ENCODE peak calls at places on chromosomes 12 and 14, in seven cellular contexts. Y is esophagus squamous epithelium, C is transverse colon, W is ovary, Q is suprapubic skin, N is IMR-90, U is H1. M is an unnamed sample.
A peak's percentile ranks its signal among the peaks of the same experiment; 100 is the strongest.

GRCh38 chr14:102084931-102085330 is 1.9 kb downstream of the HSP90AA1 start:
- DNase-seq in Y (no peak), C (no peak), W (no peak), Q (no peak), N (no peak), U (no peak), M (no peak)

GRCh38 chr12:59164991-59165718 is 244.9 kb upstream of the LRIG3 start:
- DNase-seq in Y (no peak), C (no peak), W (no peak), Q (no peak), N (peak; percentile 64), U (no peak), M (peak; percentile 54)

GRCh38 chr12:8822298-8822697 is at the start of gene A2ML1:
- DNase-seq in Y (no peak), C (no peak), W (no peak), Q (no peak), N (no peak), U (no peak), M (no peak)

GRCh38 chr12:111444314-111444705 is 38.6 kb downstream of the SH2B3 start:
- DNase-seq in Y (no peak), C (peak; percentile 12), W (no peak), Q (no peak), N (no peak), U (no peak), M (no peak)

GRCh38 chr14:99579077-99579836 is 24.8 kb downstream of the CCDC85C start:
- DNase-seq in Y (no peak), C (peak; percentile 86), W (no peak), Q (no peak), N (no peak), U (no peak), M (peak; percentile 88)

GRCh38 chr12:95966287-95966870 is 23.2 kb downstream of the AMDHD1 start:
- DNase-seq in Y (no peak), C (no peak), W (no peak), Q (no peak), N (no peak), U (no peak), M (no peak)

GRCh38 chr14:61575751-61576150 is 119.6 kb upstream of the HIF1A start:
- DNase-seq in Y (no peak), C (no peak), W (no peak), Q (no peak), N (no peak), U (no peak), M (no peak)

GRCh38 chr12:22481557-22482104 is 62.7 kb downstream of the C2CD5 start:
- DNase-seq in Y (no peak), C (peak; percentile 12), W (no peak), Q (no peak), N (no peak), U (no peak), M (no peak)

GRCh38 chr12:102322254-102322653 is 124.6 kb upstream of the PMCH start:
- DNase-seq in Y (no peak), C (no peak), W (no peak), Q (no peak), N (no peak), U (no peak), M (no peak)

GRCh38 chr12:82880442-82880901 is 193.8 kb downstream of the TMTC2 start:
- DNase-seq in Y (no peak), C (no peak), W (no peak), Q (no peak), N (peak; percentile 4), U (no peak), M (no peak)

GRCh38 chr14:100567009-100567876 is 20.0 kb downstream of the BEGAIN start:
- DNase-seq in Y (no peak), C (no peak), W (peak; percentile 48), Q (no peak), N (no peak), U (no peak), M (no peak)

GRCh38 chr14:58549358-58549757 is 88.4 kb upstream of the DACT1 start:
- DNase-seq in Y (no peak), C (no peak), W (no peak), Q (no peak), N (peak; percentile 7), U (no peak), M (no peak)

GRCh38 chr12:49984476-49984890 is 11.7 kb downstream of the AQP6 start:
- DNase-seq in Y (no peak), C (no peak), W (no peak), Q (no peak), N (no peak), U (no peak), M (no peak)

GRCh38 chr12:90854136-90854689 is 100.8 kb downstream of the CCER1 start:
- DNase-seq in Y (no peak), C (no peak), W (no peak), Q (no peak), N (peak; percentile 63), U (peak; percentile 1), M (no peak)

GRCh38 chr14:100590726-100591452 is 3.7 kb upstream of the BEGAIN start:
- DNase-seq in Y (no peak), C (peak; percentile 3), W (no peak), Q (peak; percentile 39), N (no peak), U (no peak), M (no peak)

GRCh38 chr14:71711619-71712018 is 220.6 kb upstream of the RGS6 start:
- DNase-seq in Y (no peak), C (no peak), W (no peak), Q (no peak), N (peak; percentile 94), U (no peak), M (no peak)

GRCh38 chr12:16346931-16347330 is 514 bp upstream of the MGST1 start:
- DNase-seq in Y (no peak), C (peak; percentile 23), W (no peak), Q (no peak), N (no peak), U (no peak), M (no peak)

GRCh38 chr12:37547611-37548010 is 769.0 kb upstream of the ALG10B start:
- DNase-seq in Y (no peak), C (no peak), W (no peak), Q (no peak), N (no peak), U (no peak), M (no peak)

GRCh38 chr12:131783915-131784541 is 44.2 kb upstream of the MMP17 start:
- DNase-seq in Y (no peak), C (no peak), W (no peak), Q (no peak), N (peak; percentile 86), U (no peak), M (no peak)

GRCh38 chr12:132827763-132828703 is 636 bp downstream of the GOLGA3 start:
- DNase-seq in Y (no peak), C (peak; percentile 77), W (peak; percentile 13), Q (peak; percentile 72), N (peak; percentile 84), U (no peak), M (peak; percentile 55)

GRCh38 chr14:99425272-99425681 is 55.4 kb downstream of the SETD3 start:
- DNase-seq in Y (no peak), C (no peak), W (no peak), Q (peak; percentile 69), N (no peak), U (no peak), M (peak; percentile 30)

GRCh38 chr12:80186727-80187217 is 87.4 kb downstream of the OTOGL start:
- DNase-seq in Y (peak; percentile 0), C (peak; percentile 37), W (peak; percentile 62), Q (peak; percentile 62), N (peak; percentile 97), U (no peak), M (peak; percentile 63)

GRCh38 chr12:53498235-53498630 is 1.0 kb downstream of the MAP3K12 start:
- DNase-seq in Y (no peak), C (no peak), W (no peak), Q (no peak), N (no peak), U (no peak), M (no peak)
- H3K27ac ChIP-seq in Y (no peak overlapping the region), C (peak overlapping the region; percentile 99), W (no peak overlapping the region), Q (peak overlapping the region; percentile 99), N (peak overlapping the region; percentile 92), U (peak overlapping the region; percentile 68), M (no peak overlapping the region)

DNA sequence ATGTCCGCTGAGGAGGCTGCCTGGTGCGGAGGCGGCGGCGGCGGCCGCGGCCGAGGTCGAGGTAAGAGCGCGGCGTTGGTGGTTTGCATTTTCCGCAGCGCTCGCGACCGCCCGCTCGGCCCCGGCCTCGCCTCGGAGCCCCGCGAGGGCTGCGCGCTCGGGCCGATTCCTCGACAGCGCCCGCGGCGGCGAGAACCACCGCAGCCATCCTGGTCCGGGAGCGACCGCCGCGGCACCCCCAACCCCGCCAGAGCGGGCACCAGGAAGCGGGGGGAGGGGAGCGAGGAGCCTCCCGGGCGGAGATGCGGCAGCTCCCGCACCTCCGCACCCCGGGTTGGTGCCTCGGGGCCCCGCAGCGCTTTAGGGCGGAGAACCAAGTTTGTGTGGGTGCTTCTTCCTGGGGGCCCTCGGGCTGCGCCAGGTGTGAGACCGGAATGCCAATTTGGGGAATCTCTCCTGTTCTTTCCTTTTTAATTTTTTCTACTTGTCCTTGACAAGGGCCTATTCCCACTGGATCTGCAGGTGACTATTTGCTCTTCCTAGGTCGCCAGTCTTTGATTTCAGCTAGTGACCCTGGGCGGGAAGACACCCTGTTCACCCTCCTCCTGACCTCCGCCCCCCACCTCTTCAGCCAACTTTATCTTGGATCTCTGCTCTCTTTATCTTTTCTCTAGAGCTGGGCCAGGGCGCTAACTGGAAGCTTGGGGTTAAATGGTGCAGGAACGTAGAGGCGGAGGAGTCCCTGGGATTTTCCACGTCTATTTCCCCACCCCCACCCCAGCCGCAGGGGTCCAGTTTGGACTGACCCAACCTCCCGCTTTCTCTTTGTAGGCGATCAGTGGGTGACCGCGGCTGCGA is at the start of gene SOCS2:
- DNase-seq in Y (no peak), C (peak; percentile 58), W (peak; percentile 33), Q (no peak), N (peak; percentile 21), U (no peak), M (no peak)
- TF ChIP-seq POLR2A in Y (no peak), C (no peak), W (no peak), Q (no peak), N (no peak), U (no peak), M (no peak)

GRCh38 chr14:98218213-98218612 is 1053.8 kb downstream of the BCL11B start:
- DNase-seq in Y (no peak), C (no peak), W (no peak), Q (no peak), N (no peak), U (no peak), M (no peak)
- H3K4me1 ChIP-seq in Y (no peaks in the 10 kb centered on the region), C (no peaks in the 10 kb centered on the region), W (no peaks in the 10 kb centered on the region), Q (no peaks in the 10 kb centered on the region), N (no peaks in the 10 kb centered on the region), U (no peaks in the 10 kb centered on the region), M (no peaks in the 10 kb centered on the region)

DNA sequence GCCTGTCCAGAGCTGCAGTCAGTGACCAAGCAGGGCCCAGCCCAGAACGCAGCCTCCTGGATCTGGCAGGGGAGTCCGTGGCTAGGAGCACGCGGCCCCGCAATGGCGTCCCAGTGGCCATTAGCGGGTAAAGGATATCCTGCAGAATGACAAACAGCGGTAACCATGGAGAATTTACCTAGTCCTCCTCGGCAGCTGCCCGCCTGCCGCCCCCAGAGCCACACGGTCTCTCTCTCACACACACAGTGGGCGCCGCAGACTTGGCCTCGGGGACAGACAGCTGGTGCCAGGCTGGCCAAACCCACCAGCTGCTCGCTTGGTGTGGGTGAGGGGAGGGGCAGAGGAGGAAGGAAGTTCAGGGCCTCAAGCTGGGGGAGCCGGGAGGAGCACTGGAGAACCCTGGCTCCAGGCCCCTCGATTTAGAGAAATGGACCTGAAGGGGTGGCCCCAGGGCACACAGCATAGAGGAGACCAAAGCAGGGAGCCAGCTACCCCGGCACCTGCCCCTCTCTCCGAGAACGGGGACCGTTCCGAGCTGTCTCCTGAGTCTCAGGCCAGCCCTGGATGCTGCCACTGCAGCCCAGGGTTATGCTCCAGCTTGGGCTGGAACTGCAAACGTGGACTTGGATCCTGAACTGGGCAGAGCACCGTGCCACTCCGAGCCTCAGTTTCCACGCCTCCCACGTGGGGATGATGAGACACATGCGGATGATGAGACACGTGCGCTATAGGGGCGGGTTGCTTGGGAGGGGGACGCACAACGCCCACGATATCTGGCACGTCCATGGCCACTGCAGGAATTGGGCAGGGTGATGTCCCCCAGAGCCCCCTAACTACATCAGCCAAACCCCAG is 3.4 kb downstream of the CDK2AP1 start:
- DNase-seq in Y (no peak), C (peak; percentile 20), W (no peak), Q (no peak), N (no peak), U (no peak), M (no peak)
- H3K27ac ChIP-seq in Y (peak overlapping the region; percentile 3), C (peak overlapping the region; percentile 78), W (no peak overlapping the region), Q (peak overlapping the region; percentile 64), N (peak overlapping the region; percentile 5), U (peak overlapping the region; percentile 65), M (peak overlapping the region; percentile 87)

M was measured in breast epithelium.